ENCODE peak calls at places on chromosomes 6 and 20, in four cellular contexts. M is DMS153, D is heart left ventricle, C is upper lobe of right lung. R is an unnamed sample.
A peak's percentile ranks its signal among the peaks of the same experiment; 100 is the strongest.

GRCh38 chr20:20362774-20363435 is 5.0 kb upstream of the INSM1 start:
- DNase-seq in M (peak; percentile 96), C (no peak), D (no peak), R (no peak)

GRCh38 chr6:34657307-34657978 is 39.1 kb downstream of the ILRUN start:
- DNase-seq in C (no peak), M (peak; percentile 55), D (no peak), R (no peak)

GRCh38 chr6:129959358-129959930 is 58.9 kb upstream of the L3MBTL3 start:
- DNase-seq in D (no peak), C (no peak), M (no peak), R (no peak)

GRCh38 chr6:80586242-80586641 is 479.8 kb downstream of the BCKDHB start:
- DNase-seq in D (no peak), M (no peak), C (no peak), R (no peak)

GRCh38 chr6:41585605-41586004 is 39.4 kb downstream of the FOXP4 start:
- DNase-seq in M (no peak), C (no peak), D (no peak), R (no peak)

GRCh38 chr20:31484001-31484400 is 8.9 kb downstream of the REM1 start:
- DNase-seq in M (no peak), C (no peak), D (no peak), R (peak; percentile 71)

GRCh38 chr20:32603046-32603726 is 18.1 kb upstream of the NOL4L start:
- DNase-seq in D (no peak), M (no peak), C (no peak), R (no peak)

GRCh38 chr6:106084106-106084963 is 1.8 kb upstream of the PRDM1 start:
- DNase-seq in D (no peak), C (no peak), M (peak; percentile 74), R (no peak)

GRCh38 chr20:18840248-18840645 is 26.7 kb downstream of the SCP2D1 start:
- DNase-seq in M (no peak), C (no peak), D (no peak), R (no peak)

GRCh38 chr20:64146936-64147451 is 17.3 kb upstream of the MYT1 start:
- DNase-seq in M (no peak), C (peak; percentile 25), D (no peak), R (no peak)

GRCh38 chr20:50169329-50169823 is 15.9 kb upstream of the PEDS1 start:
- DNase-seq in C (no peak), D (peak; percentile 79), M (peak; percentile 40), R (peak; percentile 88)

GRCh38 chr20:62376112-62377063 is 9.3 kb upstream of the LAMA5 start:
- DNase-seq in M (no peak), C (no peak), D (peak; percentile 77), R (no peak)

GRCh38 chr20:24948939-24949679 is at the start of gene CST7:
- DNase-seq in M (no peak), D (peak; percentile 82), C (peak; percentile 75), R (peak; percentile 67)

GRCh38 chr6:42141603-42142117 is 760 bp downstream of the C6orf132 start:
- DNase-seq in C (no peak), M (no peak), D (no peak), R (no peak)

GRCh38 chr20:1265226-1265915 is 723 bp upstream of the SNPH start:
- DNase-seq in D (no peak), C (no peak), M (no peak), R (no peak)

GRCh38 chr6:128740951-128741350 is 142.0 kb upstream of the LAMA2 start:
- DNase-seq in C (no peak), M (no peak), D (no peak), R (no peak)